ENCODE peak calls at places on chromosomes 16 and 17, in four cellular contexts. One of them, this sample, is unnamed.

GRCh38 chr17:82907797-82908261 is 68.0 kb upstream of the ZNF750 start:
- DNase-seq in CD8-positive, alpha-beta memory T cell: no peak
- DNase-seq in hippocampal formation: no peak
- DNase-seq in H7: no peak
- DNase-seq in this sample: no peak

GRCh38 chr16:85275533-85276249 is 163.4 kb upstream of the CIBAR2 start:
- DNase-seq in H7: peak; percentile 98
- DNase-seq in CD8-positive, alpha-beta memory T cell: peak; percentile 38
- DNase-seq in hippocampal formation: peak; percentile 38
- DNase-seq in this sample: peak; percentile 59

GRCh38 chr16:56262148-56262878 is 71.0 kb downstream of the GNAO1 start:
- DNase-seq in hippocampal formation: no peak
- DNase-seq in CD8-positive, alpha-beta memory T cell: peak; percentile 29
- DNase-seq in H7: no peak
- DNase-seq in this sample: peak; percentile 61

GRCh38 chr16:1745181-1745899 is 26.0 kb downstream of the NME3 start:
- DNase-seq in H7: no peak
- DNase-seq in CD8-positive, alpha-beta memory T cell: no peak
- DNase-seq in hippocampal formation: no peak
- DNase-seq in this sample: no peak

GRCh38 chr16:49466881-49467280 is 93.3 kb downstream of the C16orf78 start:
- DNase-seq in CD8-positive, alpha-beta memory T cell: no peak
- DNase-seq in hippocampal formation: no peak
- DNase-seq in H7: peak; percentile 9
- DNase-seq in this sample: no peak

GRCh38 chr17:71441098-71441497 is 679.7 kb upstream of the SOX9 start:
- DNase-seq in H7: no peak
- DNase-seq in CD8-positive, alpha-beta memory T cell: no peak
- DNase-seq in hippocampal formation: no peak
- DNase-seq in this sample: no peak

GRCh38 chr17:49604314-49604869 is 28.7 kb downstream of the NXPH3 start:
- DNase-seq in CD8-positive, alpha-beta memory T cell: no peak
- DNase-seq in hippocampal formation: no peak
- DNase-seq in H7: no peak
- DNase-seq in this sample: no peak

GRCh38 chr17:1958134-1958881 is 66.8 kb downstream of the RTN4RL1 start:
- DNase-seq in H7: peak; percentile 44
- DNase-seq in hippocampal formation: no peak
- DNase-seq in CD8-positive, alpha-beta memory T cell: no peak
- DNase-seq in this sample: no peak

GRCh38 chr16:88317619-88317977 is 65.2 kb upstream of the ZNF469 start:
- DNase-seq in CD8-positive, alpha-beta memory T cell: no peak
- DNase-seq in hippocampal formation: no peak
- DNase-seq in H7: no peak
- DNase-seq in this sample: no peak

GRCh38 chr16:88424536-88425230 is 28.4 kb upstream of the ZFPM1 start:
- DNase-seq in hippocampal formation: peak; percentile 9
- DNase-seq in H7: peak; percentile 65
- DNase-seq in CD8-positive, alpha-beta memory T cell: no peak
- DNase-seq in this sample: no peak

GRCh38 chr17:67491009-67491677 is 114.1 kb downstream of the PITPNC1 start:
- DNase-seq in CD8-positive, alpha-beta memory T cell: no peak
- DNase-seq in H7: peak; percentile 49
- DNase-seq in hippocampal formation: peak; percentile 52
- DNase-seq in this sample: no peak

GRCh38 chr16:84922351-84923135 is 88.8 kb downstream of the ZDHHC7 start:
- DNase-seq in H7: no peak
- DNase-seq in CD8-positive, alpha-beta memory T cell: no peak
- DNase-seq in hippocampal formation: peak; percentile 24
- DNase-seq in this sample: no peak

GRCh38 chr17:44105941-44106340 is 17.5 kb downstream of the HDAC5 start:
- DNase-seq in hippocampal formation: no peak
- DNase-seq in CD8-positive, alpha-beta memory T cell: no peak
- DNase-seq in H7: no peak
- DNase-seq in this sample: no peak

This sample was measured in effector memory CD8-positive, alpha-beta T cell.